ENCODE peak calls at places on chromosomes 6 and 20, in five cellular contexts. Q is sigmoid colon, D is heart left ventricle, A is A549, M is ovary. E is an unnamed sample.

GRCh38 chr6:127515234-127515793 is 3.8 kb downstream of the MTCL3 start:
- DNase-seq in Q (no peak), D (no peak), A (no peak), M (no peak), E (no peak)

GRCh38 chr6:163828038-163828790 is 413.7 kb downstream of the QKI start:
- DNase-seq in Q (no peak), D (peak), A (no peak), M (no peak), E (no peak)

GRCh38 chr6:53573299-53573698 is 28.4 kb upstream of the GCLC start:
- DNase-seq in Q (no peak), D (no peak), A (no peak), M (no peak), E (no peak)

GRCh38 chr20:40467014-40467413 is 222.0 kb downstream of the MAFB start:
- DNase-seq in Q (no peak), D (no peak), A (no peak), M (no peak), E (no peak)

GRCh38 chr6:13923527-13924145 is 1.1 kb upstream of the RNF182 start:
- DNase-seq in Q (no peak), D (no peak), A (no peak), M (no peak), E (no peak)

GRCh38 chr6:137412562-137412961 is 81.6 kb downstream of the OLIG3 start:
- DNase-seq in Q (no peak), D (no peak), A (no peak), M (no peak), E (no peak)

GRCh38 chr6:78093861-78094360 is 441.1 kb downstream of the MEI4 start:
- DNase-seq in Q (no peak), D (no peak), A (no peak), M (no peak), E (no peak)

GRCh38 chr6:12228447-12229146 is 61.6 kb upstream of the EDN1 start:
- DNase-seq in Q (no peak), D (no peak), A (no peak), M (no peak), E (no peak)

GRCh38 chr6:136086686-136087085 is 163.4 kb downstream of the MTFR2 start:
- DNase-seq in Q (no peak), D (no peak), A (no peak), M (no peak), E (no peak)

GRCh38 chr20:61725145-61725544 is 340.5 kb downstream of the TAF4 start:
- DNase-seq in Q (no peak), D (peak), A (no peak), M (no peak), E (no peak)

GRCh38 chr6:133179483-133179882 is 61.7 kb upstream of the EYA4 start:
- DNase-seq in Q (no peak), D (no peak), A (no peak), M (no peak), E (no peak)

GRCh38 chr6:156543431-156543830 is 233.7 kb upstream of the ARID1B start:
- DNase-seq in Q (no peak), D (no peak), A (no peak), M (no peak), E (no peak)

GRCh38 chr6:49052901-49053300 is 410.2 kb downstream of the MMUT start:
- DNase-seq in Q (no peak), D (no peak), A (no peak), M (no peak), E (no peak)

GRCh38 chr20:5109276-5109675 is 10.5 kb downstream of the PCNA start:
- DNase-seq in Q (no peak), D (no peak), A (no peak), M (no peak), E (no peak)

GRCh38 chr6:1605822-1606532 is 3.7 kb upstream of the FOXC1 start:
- DNase-seq in Q (peak), D (no peak), A (no peak), M (no peak), E (no peak)

GRCh38 chr20:3013771-3014170 is 29.7 kb upstream of the GNRH2 start:
- DNase-seq in Q (no peak), D (no peak), A (no peak), M (no peak), E (no peak)

DNA sequence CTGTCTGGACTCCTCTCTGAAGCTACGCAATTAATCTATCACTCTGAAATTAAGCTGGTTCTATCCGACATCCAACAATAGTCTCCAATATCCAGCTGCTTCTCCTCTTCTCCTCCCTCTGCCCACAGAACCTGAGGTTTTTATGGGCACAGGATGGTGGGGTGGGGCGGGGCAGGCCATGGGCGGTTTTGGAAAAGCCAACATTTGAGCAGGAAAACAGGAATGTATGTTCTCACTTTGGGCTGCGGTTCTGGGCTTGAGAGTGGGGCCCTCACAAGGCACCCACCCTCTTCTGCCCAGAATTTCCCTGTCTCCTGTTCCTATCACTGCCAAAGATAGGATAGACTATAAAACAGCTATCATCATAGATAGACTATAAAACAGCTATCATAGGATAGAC is 1144.2 kb downstream of the EPHA7 start:
- DNase-seq in Q (no peak), D (no peak), A (no peak), M (no peak), E (no peak)
- TF ChIP-seq POLR2A in Q (no peak), D (no peak), A (no peak), M (no peak), E (no peak)

GRCh38 chr20:49284818-49285217 is 7.0 kb upstream of the ZNFX1 start:
- DNase-seq in Q (no peak), D (no peak), A (no peak), M (no peak), E (no peak)
- H3K27ac ChIP-seq in Q (no peak), D (no peak), A (no peak), M (no peak), E (no peak)

GRCh38 chr6:33288942-33289783 is at the start of the genes PFDN6 and WDR46:
- DNase-seq in Q (peak), D (peak), A (peak), M (peak), E (no peak)
- TF ChIP-seq POLR2A in Q (no peak), D (no peak), A (peak), M (peak), E (no peak)

DNA sequence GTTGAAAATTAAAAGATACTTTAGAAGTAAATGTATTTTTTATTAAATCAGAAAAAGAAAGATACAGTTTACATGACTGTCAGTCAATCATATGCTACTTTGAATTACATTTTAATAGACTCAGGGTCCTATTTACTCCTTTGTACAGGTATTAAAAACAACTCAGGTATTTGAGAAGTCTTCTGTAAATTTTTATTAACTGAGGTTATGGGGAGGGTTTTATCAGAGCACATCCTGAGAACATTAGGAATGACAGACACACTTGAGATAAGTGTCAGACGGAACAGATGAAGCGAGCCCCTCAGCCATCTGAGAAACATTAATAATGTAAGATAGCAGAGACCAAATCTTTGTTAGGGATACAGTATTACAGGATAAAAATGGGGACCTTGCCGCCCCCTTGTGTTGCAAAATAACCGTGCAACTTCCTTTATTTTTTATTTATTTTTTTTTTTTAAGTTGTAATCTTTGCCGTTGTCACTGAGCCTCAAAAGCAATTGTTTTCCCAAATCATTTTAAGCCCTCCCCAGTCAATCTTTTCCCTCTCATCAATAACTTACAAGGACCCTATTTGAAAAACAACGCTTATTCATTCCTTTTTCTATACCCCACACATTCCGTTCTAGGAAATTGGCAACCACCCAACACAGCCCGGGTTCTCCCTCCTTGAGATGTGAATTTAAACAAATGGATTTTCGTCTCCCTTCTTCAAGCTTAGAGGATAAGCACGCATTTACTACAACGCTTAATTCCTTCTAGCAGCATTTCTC is 126.7 kb downstream of the BCAS1 start:
- DNase-seq in Q (no peak), D (no peak), A (no peak), M (no peak), E (no peak)
- H3K27ac ChIP-seq in Q (no peak), D (no peak), A (no peak), M (no peak), E (no peak)

GRCh38 chr6:108558372-108559096 is 2.2 kb upstream of the FOXO3 start:
- DNase-seq in Q (peak), D (peak), A (peak), M (peak), E (peak)

GRCh38 chr6:108557494-108558371 is 3.0 kb upstream of the FOXO3 start:
- DNase-seq in Q (peak), D (peak), A (peak), M (peak), E (peak)

GRCh38 chr6:108559884-108560462 is 744 bp upstream of the FOXO3 start:
- DNase-seq in Q (peak), D (no peak), A (peak), M (peak), E (no peak)

GRCh38 chr6:108560463-108561308 is at the start of gene FOXO3:
- DNase-seq in Q (peak), D (peak), A (peak), M (peak), E (peak)

DNA sequence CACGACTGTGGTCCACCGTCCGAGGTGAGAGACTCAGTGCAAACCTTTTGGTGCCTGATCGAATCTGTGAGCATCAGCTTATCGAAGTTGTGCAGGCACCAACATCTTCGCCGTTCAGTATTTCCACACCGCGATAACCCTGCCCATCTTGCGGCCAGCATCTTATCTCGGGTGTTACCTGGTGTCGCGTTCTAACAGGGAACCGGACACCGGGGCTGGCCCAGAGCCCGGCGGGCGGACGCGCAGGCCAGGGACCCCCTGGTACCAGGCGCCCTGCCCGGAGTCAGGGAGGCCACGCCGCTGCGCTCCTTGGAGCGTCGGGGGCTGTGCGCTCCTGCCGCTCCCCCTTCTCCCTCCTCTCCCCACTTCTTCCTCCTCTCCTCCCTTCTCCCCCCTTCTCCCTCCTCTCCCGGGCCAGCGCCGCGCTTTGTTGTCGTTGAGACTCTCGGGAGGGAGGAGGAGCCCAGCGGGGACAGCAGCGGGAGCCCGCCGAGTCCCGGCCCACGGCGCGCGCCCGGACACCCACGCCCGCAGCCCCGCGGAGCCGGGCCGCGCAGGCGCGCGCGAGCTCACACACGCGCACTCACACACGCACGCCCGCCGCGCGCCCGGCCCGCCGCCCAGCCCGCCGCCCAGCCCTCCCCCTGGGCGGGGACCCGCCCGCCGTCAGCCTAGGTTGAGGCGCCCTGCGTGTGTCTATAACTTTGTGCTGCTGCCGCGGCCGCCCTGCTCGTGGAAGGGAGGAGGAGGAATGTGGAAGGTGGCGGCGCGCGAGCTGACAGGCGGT is 1.4 kb upstream of the FOXO3 start:
- DNase-seq in Q (peak), D (peak), A (peak), M (peak), E (peak)
- TF ChIP-seq POLR2A in Q (peak), D (no peak), A (peak), M (peak), E (peak)

GRCh38 chr6:90288404-90288803 is 8.2 kb downstream of the BACH2 start:
- DNase-seq in Q (no peak), D (no peak), A (no peak), M (no peak), E (no peak)
- H3K27ac ChIP-seq in Q (no peak), D (no peak), A (no peak), M (no peak), E (no peak)

GRCh38 chr6:144066745-144067484 is 28.5 kb downstream of the SF3B5 start:
- DNase-seq in Q (no peak), D (no peak), A (no peak), M (no peak), E (no peak)
- TF ChIP-seq POLR2A in Q (no peak), D (no peak), A (no peak), M (no peak), E (no peak)

GRCh38 chr6:84773133-84773430 is 8.7 kb upstream of the TBX18 start:
- DNase-seq in Q (no peak), D (no peak), A (peak), M (no peak), E (no peak)
- H3K27ac ChIP-seq in Q (no peak), D (peak), A (peak), M (no peak), E (no peak)

GRCh38 chr6:118934461-118935330 is at the start of gene MCM9:
- DNase-seq in Q (peak), D (peak), A (peak), M (peak), E (peak)
- TF ChIP-seq POLR2A in Q (peak), D (no peak), A (peak), M (no peak), E (peak)

GRCh38 chr6:147699637-147700036 is 191.1 kb downstream of the SAMD5 start:
- DNase-seq in Q (no peak), D (no peak), A (peak), M (no peak), E (no peak)

GRCh38 chr6:147695819-147696218 is 187.3 kb downstream of the SAMD5 start:
- DNase-seq in Q (no peak), D (no peak), A (no peak), M (no peak), E (no peak)

GRCh38 chr6:147700436-147701209 is 192.1 kb downstream of the SAMD5 start:
- DNase-seq in Q (no peak), D (no peak), A (no peak), M (no peak), E (no peak)
- H3K27ac ChIP-seq in Q (no peak), D (no peak), A (no peak), M (no peak), E (no peak)